ENCODE peak calls at places on chromosomes 4 and X, in six cellular contexts. B is tibial artery, P is AG04450, K is body of pancreas, C is psoas muscle, S is endodermal cell. A is an unnamed sample.

GRCh38 chr4:43047044-43047443 is 154.5 kb downstream of the GRXCR1 start:
- DNase-seq in S (no peak), B (no peak), P (no peak), K (no peak), C (no peak), A (no peak)

GRCh38 chrX:123833387-123833786 is 26.5 kb upstream of the XIAP start:
- DNase-seq in B (no peak), C (no peak), P (peak; percentile 1), K (peak; percentile 64), S (peak; percentile 84), A (peak; percentile 81)

GRCh38 chrX:47515941-47516649 is 33.1 kb upstream of the ZNF41 start:
- DNase-seq in K (no peak), B (no peak), S (no peak), C (no peak), P (no peak), A (no peak)

GRCh38 chr4:55910140-55910539 is 38.6 kb upstream of the CEP135 start:
- DNase-seq in B (no peak), C (no peak), K (no peak), P (no peak), S (no peak), A (no peak)

GRCh38 chr4:183658362-183659028 is 490 bp downstream of the RWDD4 start:
- DNase-seq in S (peak; percentile 66), C (peak; percentile 55), P (no peak), K (peak; percentile 38), B (peak; percentile 68), A (peak; percentile 22)

GRCh38 chr4:127503111-127503510 is 129.6 kb upstream of the INTU start:
- DNase-seq in K (no peak), C (no peak), S (no peak), P (no peak), B (no peak), A (no peak)

GRCh38 chrX:10633722-10634121 is 13.3 kb upstream of the MID1 start:
- DNase-seq in B (no peak), S (no peak), P (peak; percentile 68), C (no peak), K (no peak), A (peak; percentile 86)

GRCh38 chrX:20796450-20796849 is 529.7 kb upstream of the RPS6KA3 start:
- DNase-seq in K (no peak), B (no peak), C (no peak), S (no peak), P (no peak), A (no peak)

GRCh38 chr4:67545996-67546356 is 673 bp upstream of the CENPC start:
- DNase-seq in K (no peak), P (no peak), S (no peak), B (no peak), C (no peak), A (no peak)

GRCh38 chr4:128649575-128650205 is 159.8 kb upstream of the JADE1 start:
- DNase-seq in K (peak; percentile 30), C (no peak), S (no peak), P (peak; percentile 32), B (no peak), A (no peak)

GRCh38 chr4:38601244-38601915 is 62.6 kb upstream of the KLF3 start:
- DNase-seq in B (no peak), K (no peak), C (no peak), S (no peak), P (peak; percentile 21), A (no peak)

GRCh38 chrX:119589810-119590209 is 15.4 kb downstream of the UBE2A start:
- DNase-seq in B (no peak), C (no peak), S (no peak), P (no peak), K (no peak), A (no peak)

GRCh38 chrX:3550871-3551270 is 162.6 kb downstream of the PRKX start:
- DNase-seq in P (no peak), C (no peak), S (no peak), K (no peak), B (no peak), A (no peak)

GRCh38 chr4:127240721-127241120 is 392.0 kb upstream of the INTU start:
- DNase-seq in P (no peak), K (no peak), S (no peak), C (no peak), B (no peak), A (no peak)

GRCh38 chr4:88792268-88792781 is 94.7 kb upstream of the NAP1L5 start:
- DNase-seq in K (no peak), P (peak; percentile 36), C (no peak), B (no peak), S (no peak), A (peak; percentile 66)

GRCh38 chr4:113784497-113785254 is 23.1 kb upstream of the CAMK2D start:
- DNase-seq in S (no peak), B (no peak), C (no peak), P (peak; percentile 91), K (no peak), A (no peak)

GRCh38 chr4:173188648-173189047 is 20.0 kb downstream of the GALNT7 start:
- DNase-seq in B (no peak), S (no peak), K (no peak), C (no peak), P (no peak), A (no peak)
- H3K4me3 ChIP-seq in B (no peak overlapping the region), S (no peak overlapping the region), K (no peak overlapping the region), C (no peak overlapping the region), P (no peak overlapping the region), A (no peak overlapping the region)

GRCh38 chr4:1485280-1485679 is 79.0 kb upstream of the NKX1-1 start:
- DNase-seq in B (no peak), K (no peak), S (no peak), P (no peak), C (no peak), A (no peak)
- H3K9me3 ChIP-seq in B (peaks cover 34% of the 10 kb centered on the region), K (peaks cover 31% of the 10 kb centered on the region), S (peaks cover 31% of the 10 kb centered on the region), P (peaks cover 10% of the 10 kb centered on the region), C (peaks cover 23% of the 10 kb centered on the region), A (peaks cover 11% of the 10 kb centered on the region)

GRCh38 chrX:109830704-109831206 is 97.7 kb upstream of the ACSL4 start:
- DNase-seq in K (no peak), B (no peak), C (no peak), S (no peak), P (peak; percentile 34), A (no peak)

GRCh38 chrX:109822861-109823260 is 89.8 kb upstream of the ACSL4 start:
- DNase-seq in B (no peak), S (no peak), C (no peak), P (no peak), K (no peak), A (no peak)

GRCh38 chrX:109830157-109830703 is 97.2 kb upstream of the ACSL4 start:
- DNase-seq in C (no peak), P (no peak), S (no peak), K (no peak), B (no peak), A (no peak)

GRCh38 chrX:109827772-109828171 is 94.7 kb upstream of the ACSL4 start:
- DNase-seq in P (no peak), B (no peak), S (no peak), K (no peak), C (no peak), A (no peak)

GRCh38 chrX:109826954-109827708 is 94.1 kb upstream of the ACSL4 start:
- DNase-seq in K (no peak), C (no peak), B (no peak), S (no peak), P (peak; percentile 88), A (no peak)
- H3K4me3 ChIP-seq in K (no peak overlapping the region), C (no peak overlapping the region), B (no peak overlapping the region), S (no peak overlapping the region), P (no peak overlapping the region), A (no peak overlapping the region)

GRCh38 chr4:11336435-11336834 is 92.3 kb downstream of the HS3ST1 start:
- DNase-seq in P (no peak), C (no peak), K (no peak), S (no peak), B (no peak), A (no peak)
- H3K9me3 ChIP-seq in P (no peaks in the 10 kb centered on the region), C (no peaks in the 10 kb centered on the region), K (no peaks in the 10 kb centered on the region), S (no peaks in the 10 kb centered on the region), B (no peaks in the 10 kb centered on the region), A (no peaks in the 10 kb centered on the region)

GRCh38 chr4:118774321-118774720 is 61.6 kb downstream of the SEC24D start:
- DNase-seq in S (no peak), K (no peak), B (no peak), C (no peak), P (no peak), A (no peak)
- H3K4me3 ChIP-seq in S (no peak overlapping the region), K (no peak overlapping the region), B (no peak overlapping the region), C (no peak overlapping the region), P (no peak overlapping the region), A (no peak overlapping the region)

A was measured in HAP-1.